ENCODE peak calls at places on chromosomes 11 and 22, in six cellular contexts. P is ELR, G is WTC11, F is germinal center, T is memory B cell, A is neural crest cell. E is an unnamed sample.

GRCh38 chr22:19047993-19048392 is 74.2 kb downstream of the DGCR2 start:
- DNase-seq in P (no peak), G (no peak), A (no peak), F (no peak), T (no peak), E (no peak)

GRCh38 chr22:35350539-35351503 is 30.1 kb upstream of the HMOX1 start:
- DNase-seq in G (peak; percentile 94), P (peak; percentile 92), T (peak; percentile 89), F (peak; percentile 90), A (peak; percentile 91), E (peak; percentile 84)

GRCh38 chr11:107731911-107732310 is 20.1 kb upstream of the SLN start:
- DNase-seq in A (no peak), G (no peak), T (no peak), F (no peak), P (no peak), E (no peak)

GRCh38 chr11:77198440-77198849 is 70.4 kb downstream of the MYO7A start:
- DNase-seq in P (peak; percentile 33), F (peak; percentile 55), A (peak; percentile 23), T (no peak), G (peak; percentile 82), E (no peak)

GRCh38 chr22:20031732-20032406 is 11.0 kb downstream of the TANGO2 start:
- DNase-seq in F (no peak), A (no peak), G (no peak), T (peak; percentile 38), P (no peak), E (peak; percentile 42)

GRCh38 chr11:19353287-19353686 is 112.5 kb upstream of the E2F8 start:
- DNase-seq in P (no peak), T (no peak), A (no peak), G (no peak), F (no peak), E (no peak)

GRCh38 chr11:126366064-126366822 is 10.8 kb downstream of the ST3GAL4 start:
- DNase-seq in P (no peak), F (no peak), A (no peak), G (no peak), T (no peak), E (no peak)

GRCh38 chr11:74696932-74697687 is 34.1 kb downstream of the CHRDL2 start:
- DNase-seq in A (no peak), P (peak; percentile 58), G (peak; percentile 45), F (no peak), T (no peak), E (no peak)

GRCh38 chr22:47199261-47199948 is 437.0 kb downstream of the TBC1D22A start:
- DNase-seq in T (no peak), F (no peak), P (no peak), G (no peak), A (no peak), E (no peak)

GRCh38 chr11:112173152-112173551 is 2.2 kb upstream of the BCO2 start:
- DNase-seq in T (no peak), P (peak; percentile 30), F (no peak), G (no peak), A (no peak), E (no peak)